ENCODE peak calls at places on chromosomes 7 and 10, in eight cellular contexts. One of them, this sample, is unnamed.

GRCh38 chr7:36128448-36129047 is 24.5 kb upstream of the EEPD1 start:
- DNase-seq in naive thymus-derived CD8-positive, alpha-beta T cell: no peak
- DNase-seq in WTC11: no peak
- DNase-seq in EH: peak; percentile 94
- DNase-seq in posterior cingulate gyrus: peak; percentile 65
- DNase-seq in hypothalamus: peak; percentile 38
- DNase-seq in GDM1: no peak
- DNase-seq in ELR: peak; percentile 94
- DNase-seq in this sample: no peak

GRCh38 chr7:118327179-118327578 is 102.7 kb downstream of the ANKRD7 start:
- DNase-seq in EH: no peak
- DNase-seq in naive thymus-derived CD8-positive, alpha-beta T cell: no peak
- DNase-seq in hypothalamus: no peak
- DNase-seq in WTC11: no peak
- DNase-seq in ELR: no peak
- DNase-seq in GDM1: no peak
- DNase-seq in posterior cingulate gyrus: no peak
- DNase-seq in this sample: no peak

GRCh38 chr7:26457702-26458327 is 166.2 kb downstream of the SNX10 start:
- DNase-seq in WTC11: no peak
- DNase-seq in hypothalamus: no peak
- DNase-seq in posterior cingulate gyrus: no peak
- DNase-seq in naive thymus-derived CD8-positive, alpha-beta T cell: no peak
- DNase-seq in GDM1: no peak
- DNase-seq in ELR: no peak
- DNase-seq in EH: peak; percentile 29
- DNase-seq in this sample: no peak

GRCh38 chr7:6250364-6250833 is 22.0 kb downstream of the CYTH3 start:
- DNase-seq in posterior cingulate gyrus: no peak
- DNase-seq in WTC11: no peak
- DNase-seq in naive thymus-derived CD8-positive, alpha-beta T cell: no peak
- DNase-seq in ELR: peak; percentile 27
- DNase-seq in hypothalamus: no peak
- DNase-seq in GDM1: no peak
- DNase-seq in EH: peak; percentile 69
- DNase-seq in this sample: no peak

GRCh38 chr7:140899883-140900282 is 24.8 kb downstream of the BRAF start:
- DNase-seq in EH: no peak
- DNase-seq in hypothalamus: no peak
- DNase-seq in GDM1: no peak
- DNase-seq in ELR: no peak
- DNase-seq in WTC11: no peak
- DNase-seq in posterior cingulate gyrus: peak; percentile 12
- DNase-seq in naive thymus-derived CD8-positive, alpha-beta T cell: no peak
- DNase-seq in this sample: peak; percentile 23

GRCh38 chr10:121608669-121609190 is 10.5 kb upstream of the FGFR2 start:
- DNase-seq in naive thymus-derived CD8-positive, alpha-beta T cell: no peak
- DNase-seq in GDM1: no peak
- DNase-seq in EH: peak; percentile 11
- DNase-seq in WTC11: peak; percentile 72
- DNase-seq in ELR: no peak
- DNase-seq in posterior cingulate gyrus: peak; percentile 53
- DNase-seq in hypothalamus: peak; percentile 31
- DNase-seq in this sample: peak; percentile 31

GRCh38 chr7:17368856-17369520 is 70.5 kb downstream of the AHR start:
- DNase-seq in EH: no peak
- DNase-seq in WTC11: no peak
- DNase-seq in GDM1: no peak
- DNase-seq in hypothalamus: no peak
- DNase-seq in naive thymus-derived CD8-positive, alpha-beta T cell: no peak
- DNase-seq in ELR: no peak
- DNase-seq in posterior cingulate gyrus: no peak
- DNase-seq in this sample: no peak

GRCh38 chr10:116271593-116272496 is 1.2 kb downstream of the GFRA1 start:
- DNase-seq in EH: peak; percentile 49
- DNase-seq in GDM1: no peak
- DNase-seq in naive thymus-derived CD8-positive, alpha-beta T cell: no peak
- DNase-seq in ELR: peak; percentile 43
- DNase-seq in posterior cingulate gyrus: peak; percentile 34
- DNase-seq in hypothalamus: peak; percentile 22
- DNase-seq in WTC11: peak; percentile 37
- DNase-seq in this sample: no peak

GRCh38 chr7:85896531-85896930 is 709.7 kb upstream of the SEMA3D start:
- DNase-seq in posterior cingulate gyrus: no peak
- DNase-seq in EH: no peak
- DNase-seq in hypothalamus: no peak
- DNase-seq in ELR: no peak
- DNase-seq in WTC11: no peak
- DNase-seq in naive thymus-derived CD8-positive, alpha-beta T cell: no peak
- DNase-seq in GDM1: no peak
- DNase-seq in this sample: no peak

GRCh38 chr10:121823993-121824463 is 103.8 kb downstream of the ATE1 start:
- DNase-seq in posterior cingulate gyrus: no peak
- DNase-seq in GDM1: peak; percentile 11
- DNase-seq in WTC11: no peak
- DNase-seq in EH: peak; percentile 52
- DNase-seq in ELR: peak; percentile 70
- DNase-seq in hypothalamus: no peak
- DNase-seq in naive thymus-derived CD8-positive, alpha-beta T cell: no peak
- DNase-seq in this sample: peak; percentile 46

GRCh38 chr10:132104471-132105301 is 38.9 kb downstream of the JAKMIP3 start:
- DNase-seq in EH: no peak
- DNase-seq in GDM1: no peak
- DNase-seq in hypothalamus: no peak
- DNase-seq in WTC11: no peak
- DNase-seq in ELR: no peak
- DNase-seq in posterior cingulate gyrus: no peak
- DNase-seq in naive thymus-derived CD8-positive, alpha-beta T cell: no peak
- DNase-seq in this sample: no peak

GRCh38 chr10:17335065-17335464 is 107.0 kb downstream of the VIM start:
- DNase-seq in ELR: peak; percentile 84
- DNase-seq in naive thymus-derived CD8-positive, alpha-beta T cell: no peak
- DNase-seq in WTC11: no peak
- DNase-seq in posterior cingulate gyrus: no peak
- DNase-seq in hypothalamus: no peak
- DNase-seq in EH: peak; percentile 77
- DNase-seq in GDM1: no peak
- DNase-seq in this sample: no peak

GRCh38 chr7:127751723-127752448 is 99.9 kb downstream of the SND1 start:
- DNase-seq in WTC11: no peak
- DNase-seq in naive thymus-derived CD8-positive, alpha-beta T cell: no peak
- DNase-seq in ELR: no peak
- DNase-seq in hypothalamus: no peak
- DNase-seq in GDM1: no peak
- DNase-seq in posterior cingulate gyrus: no peak
- DNase-seq in EH: peak; percentile 20
- DNase-seq in this sample: no peak

GRCh38 chr7:104175336-104175984 is 32.4 kb downstream of the ORC5 start:
- DNase-seq in hypothalamus: no peak
- DNase-seq in posterior cingulate gyrus: no peak
- DNase-seq in GDM1: no peak
- DNase-seq in naive thymus-derived CD8-positive, alpha-beta T cell: no peak
- DNase-seq in ELR: no peak
- DNase-seq in EH: no peak
- DNase-seq in WTC11: no peak
- DNase-seq in this sample: no peak

GRCh38 chr7:30057741-30058140 is 29.5 kb downstream of the PLEKHA8 start:
- DNase-seq in WTC11: no peak
- DNase-seq in ELR: peak; percentile 30
- DNase-seq in posterior cingulate gyrus: no peak
- DNase-seq in naive thymus-derived CD8-positive, alpha-beta T cell: no peak
- DNase-seq in GDM1: no peak
- DNase-seq in EH: peak; percentile 70
- DNase-seq in hypothalamus: no peak
- DNase-seq in this sample: peak; percentile 72

GRCh38 chr10:115129752-115130151 is 36.6 kb downstream of the ATRNL1 start:
- DNase-seq in WTC11: no peak
- DNase-seq in ELR: peak; percentile 55
- DNase-seq in GDM1: no peak
- DNase-seq in hypothalamus: no peak
- DNase-seq in naive thymus-derived CD8-positive, alpha-beta T cell: no peak
- DNase-seq in posterior cingulate gyrus: no peak
- DNase-seq in EH: peak; percentile 40
- DNase-seq in this sample: peak; percentile 36

GRCh38 chr10:33460461-33461294 is 126.2 kb upstream of the NRP1 start:
- DNase-seq in hypothalamus: no peak
- DNase-seq in naive thymus-derived CD8-positive, alpha-beta T cell: no peak
- DNase-seq in ELR: peak; percentile 64
- DNase-seq in posterior cingulate gyrus: no peak
- DNase-seq in EH: peak; percentile 89
- DNase-seq in GDM1: no peak
- DNase-seq in WTC11: no peak
- DNase-seq in this sample: no peak

GRCh38 chr10:91779011-91779605 is 19.1 kb upstream of the TNKS2 start:
- DNase-seq in posterior cingulate gyrus: no peak
- DNase-seq in GDM1: no peak
- DNase-seq in naive thymus-derived CD8-positive, alpha-beta T cell: no peak
- DNase-seq in hypothalamus: no peak
- DNase-seq in WTC11: no peak
- DNase-seq in EH: peak; percentile 30
- DNase-seq in ELR: no peak
- DNase-seq in this sample: peak; percentile 61

GRCh38 chr7:151174246-151175046 is 7.0 kb upstream of the GBX1 start:
- DNase-seq in EH: no peak
- DNase-seq in naive thymus-derived CD8-positive, alpha-beta T cell: peak; percentile 26
- DNase-seq in posterior cingulate gyrus: no peak
- DNase-seq in hypothalamus: no peak
- DNase-seq in ELR: no peak
- DNase-seq in WTC11: peak; percentile 82
- DNase-seq in GDM1: no peak
- DNase-seq in this sample: no peak

GRCh38 chr7:24819916-24820689 is 62.8 kb upstream of the GSDME start:
- DNase-seq in hypothalamus: peak; percentile 68
- DNase-seq in posterior cingulate gyrus: peak; percentile 81
- DNase-seq in EH: peak; percentile 87
- DNase-seq in naive thymus-derived CD8-positive, alpha-beta T cell: peak; percentile 67
- DNase-seq in WTC11: peak; percentile 80
- DNase-seq in GDM1: peak; percentile 31
- DNase-seq in ELR: peak; percentile 95
- DNase-seq in this sample: peak; percentile 93

GRCh38 chr10:71068811-71069411 is 143.5 kb upstream of the UNC5B start:
- DNase-seq in WTC11: no peak
- DNase-seq in posterior cingulate gyrus: no peak
- DNase-seq in EH: peak; percentile 14
- DNase-seq in ELR: peak; percentile 26
- DNase-seq in hypothalamus: peak; percentile 17
- DNase-seq in GDM1: no peak
- DNase-seq in naive thymus-derived CD8-positive, alpha-beta T cell: no peak
- DNase-seq in this sample: no peak

GRCh38 chr7:9863542-9863941 is 1110.1 kb upstream of the PHF14 start:
- DNase-seq in WTC11: no peak
- DNase-seq in ELR: no peak
- DNase-seq in naive thymus-derived CD8-positive, alpha-beta T cell: no peak
- DNase-seq in EH: no peak
- DNase-seq in hypothalamus: no peak
- DNase-seq in posterior cingulate gyrus: no peak
- DNase-seq in GDM1: no peak
- DNase-seq in this sample: no peak

GRCh38 chr7:47443049-47443448 is 138.9 kb downstream of the TNS3 start:
- DNase-seq in GDM1: no peak
- DNase-seq in EH: no peak
- DNase-seq in naive thymus-derived CD8-positive, alpha-beta T cell: no peak
- DNase-seq in ELR: no peak
- DNase-seq in posterior cingulate gyrus: no peak
- DNase-seq in WTC11: no peak
- DNase-seq in hypothalamus: no peak
- DNase-seq in this sample: no peak

GRCh38 chr7:30272126-30272525 is 12.3 kb upstream of the ZNRF2 start:
- DNase-seq in ELR: no peak
- DNase-seq in hypothalamus: no peak
- DNase-seq in WTC11: no peak
- DNase-seq in EH: no peak
- DNase-seq in GDM1: no peak
- DNase-seq in posterior cingulate gyrus: no peak
- DNase-seq in naive thymus-derived CD8-positive, alpha-beta T cell: no peak
- DNase-seq in this sample: no peak

GRCh38 chr7:130189281-130189782 is 15.9 kb downstream of the TMEM209 start:
- DNase-seq in posterior cingulate gyrus: no peak
- DNase-seq in GDM1: no peak
- DNase-seq in naive thymus-derived CD8-positive, alpha-beta T cell: no peak
- DNase-seq in WTC11: no peak
- DNase-seq in hypothalamus: no peak
- DNase-seq in EH: peak; percentile 72
- DNase-seq in ELR: peak; percentile 38
- DNase-seq in this sample: no peak

GRCh38 chr7:142563470-142563869 is 185.8 kb upstream of the PRSS1 start:
- DNase-seq in posterior cingulate gyrus: no peak
- DNase-seq in ELR: peak; percentile 60
- DNase-seq in hypothalamus: no peak
- DNase-seq in WTC11: no peak
- DNase-seq in naive thymus-derived CD8-positive, alpha-beta T cell: no peak
- DNase-seq in GDM1: no peak
- DNase-seq in EH: peak; percentile 79
- DNase-seq in this sample: no peak

GRCh38 chr10:19412531-19412930 is 363.9 kb downstream of the MALRD1 start:
- DNase-seq in ELR: peak; percentile 0
- DNase-seq in WTC11: no peak
- DNase-seq in hypothalamus: no peak
- DNase-seq in EH: peak; percentile 4
- DNase-seq in posterior cingulate gyrus: no peak
- DNase-seq in GDM1: peak; percentile 2
- DNase-seq in naive thymus-derived CD8-positive, alpha-beta T cell: no peak
- DNase-seq in this sample: no peak

GRCh38 chr10:74704629-74705360 is 121.6 kb upstream of the KAT6B start:
- DNase-seq in WTC11: no peak
- DNase-seq in hypothalamus: no peak
- DNase-seq in EH: no peak
- DNase-seq in ELR: no peak
- DNase-seq in posterior cingulate gyrus: no peak
- DNase-seq in GDM1: no peak
- DNase-seq in naive thymus-derived CD8-positive, alpha-beta T cell: no peak
- DNase-seq in this sample: peak; percentile 52

GRCh38 chr7:141586878-141587277 is 35.7 kb downstream of the AGK start:
- DNase-seq in ELR: no peak
- DNase-seq in posterior cingulate gyrus: no peak
- DNase-seq in WTC11: no peak
- DNase-seq in EH: peak; percentile 17
- DNase-seq in GDM1: no peak
- DNase-seq in hypothalamus: no peak
- DNase-seq in naive thymus-derived CD8-positive, alpha-beta T cell: no peak
- DNase-seq in this sample: no peak

GRCh38 chr7:131225619-131226101 is 102.0 kb upstream of the MKLN1 start:
- DNase-seq in naive thymus-derived CD8-positive, alpha-beta T cell: no peak
- DNase-seq in WTC11: no peak
- DNase-seq in hypothalamus: peak; percentile 27
- DNase-seq in GDM1: no peak
- DNase-seq in ELR: no peak
- DNase-seq in EH: peak; percentile 27
- DNase-seq in posterior cingulate gyrus: no peak
- DNase-seq in this sample: no peak

This sample was measured in T47D.